ENCODE peak calls at places on chromosomes 7 and 10, in six cellular contexts. One of them, this sample, is unnamed.

GRCh38 chr7:45685619-45686240 is 111.6 kb downstream of the ADCY1 start:
- DNase-seq in Panc1: no peak
- DNase-seq in progenitor cell of endocrine pancreas: no peak
- DNase-seq in ACHN: no peak
- DNase-seq in NAMALWA: no peak
- DNase-seq in NCI-H1417: no peak
- DNase-seq in this sample: no peak

GRCh38 chr7:151740180-151740845 is 136.6 kb downstream of the PRKAG2 start:
- DNase-seq in Panc1: no peak
- DNase-seq in progenitor cell of endocrine pancreas: no peak
- DNase-seq in ACHN: no peak
- DNase-seq in NAMALWA: no peak
- DNase-seq in NCI-H1417: no peak
- DNase-seq in this sample: no peak

GRCh38 chr10:69087600-69088470 is at the start of gene SRGN:
- DNase-seq in progenitor cell of endocrine pancreas: no peak
- DNase-seq in NAMALWA: peak
- DNase-seq in Panc1: no peak
- DNase-seq in ACHN: no peak
- DNase-seq in NCI-H1417: no peak
- DNase-seq in this sample: no peak

GRCh38 chr10:124962421-124962820 is 20.5 kb downstream of the ZRANB1 start:
- DNase-seq in NAMALWA: no peak
- DNase-seq in ACHN: no peak
- DNase-seq in Panc1: no peak
- DNase-seq in NCI-H1417: no peak
- DNase-seq in progenitor cell of endocrine pancreas: no peak
- DNase-seq in this sample: no peak

GRCh38 chr10:114758331-114758730 is 63.2 kb upstream of the FHIP2A start:
- DNase-seq in NCI-H1417: no peak
- DNase-seq in ACHN: no peak
- DNase-seq in progenitor cell of endocrine pancreas: no peak
- DNase-seq in NAMALWA: no peak
- DNase-seq in Panc1: no peak
- DNase-seq in this sample: no peak

GRCh38 chr7:21753071-21753470 is 192.6 kb downstream of the CDCA7L start:
- DNase-seq in NCI-H1417: no peak
- DNase-seq in progenitor cell of endocrine pancreas: no peak
- DNase-seq in Panc1: no peak
- DNase-seq in ACHN: no peak
- DNase-seq in NAMALWA: no peak
- DNase-seq in this sample: no peak

GRCh38 chr10:70479626-70480253 is 1.2 kb downstream of the PALD1 start:
- DNase-seq in NCI-H1417: no peak
- DNase-seq in progenitor cell of endocrine pancreas: no peak
- DNase-seq in Panc1: no peak
- DNase-seq in NAMALWA: no peak
- DNase-seq in ACHN: no peak
- DNase-seq in this sample: no peak

GRCh38 chr10:43206391-43207235 is 60.3 kb downstream of the RASGEF1A start:
- DNase-seq in Panc1: no peak
- DNase-seq in NCI-H1417: no peak
- DNase-seq in ACHN: no peak
- DNase-seq in NAMALWA: no peak
- DNase-seq in progenitor cell of endocrine pancreas: peak
- DNase-seq in this sample: no peak

GRCh38 chr10:22712246-22712958 is 2.0 kb downstream of the PIP4K2A start:
- DNase-seq in progenitor cell of endocrine pancreas: no peak
- DNase-seq in Panc1: no peak
- DNase-seq in ACHN: no peak
- DNase-seq in NCI-H1417: no peak
- DNase-seq in NAMALWA: peak
- DNase-seq in this sample: no peak

GRCh38 chr10:61835069-61835908 is 66.2 kb upstream of the ARID5B start:
- DNase-seq in NCI-H1417: peak
- DNase-seq in Panc1: no peak
- DNase-seq in NAMALWA: peak
- DNase-seq in ACHN: peak
- DNase-seq in progenitor cell of endocrine pancreas: no peak
- DNase-seq in this sample: peak

GRCh38 chr7:28330384-28331070 is 81.8 kb upstream of the CREB5 start:
- DNase-seq in NCI-H1417: peak
- DNase-seq in Panc1: no peak
- DNase-seq in progenitor cell of endocrine pancreas: no peak
- DNase-seq in ACHN: no peak
- DNase-seq in NAMALWA: peak
- DNase-seq in this sample: no peak

GRCh38 chr10:133309720-133310398 is 1.1 kb downstream of the ZNF511 start:
- DNase-seq in Panc1: no peak
- DNase-seq in NAMALWA: no peak
- DNase-seq in ACHN: no peak
- DNase-seq in progenitor cell of endocrine pancreas: no peak
- DNase-seq in NCI-H1417: peak
- DNase-seq in this sample: no peak

GRCh38 chr10:1119501-1119900 is 63.3 kb downstream of the WDR37 start:
- DNase-seq in progenitor cell of endocrine pancreas: no peak
- DNase-seq in NCI-H1417: no peak
- DNase-seq in Panc1: no peak
- DNase-seq in NAMALWA: no peak
- DNase-seq in ACHN: no peak
- DNase-seq in this sample: no peak

GRCh38 chr10:61757525-61758397 is 95.0 kb downstream of the CABCOCO1 start:
- DNase-seq in ACHN: peak
- DNase-seq in NAMALWA: no peak
- DNase-seq in Panc1: no peak
- DNase-seq in NCI-H1417: no peak
- DNase-seq in progenitor cell of endocrine pancreas: no peak
- DNase-seq in this sample: no peak

GRCh38 chr7:130990178-130990832 is 256.3 kb upstream of the KLF14 start:
- DNase-seq in NCI-H1417: no peak
- DNase-seq in progenitor cell of endocrine pancreas: no peak
- DNase-seq in ACHN: no peak
- DNase-seq in Panc1: no peak
- DNase-seq in NAMALWA: no peak
- DNase-seq in this sample: no peak

GRCh38 chr10:121437596-121437995 is 160.6 kb downstream of the FGFR2 start:
- DNase-seq in progenitor cell of endocrine pancreas: no peak
- DNase-seq in NAMALWA: no peak
- DNase-seq in ACHN: no peak
- DNase-seq in NCI-H1417: no peak
- DNase-seq in Panc1: no peak
- DNase-seq in this sample: no peak

GRCh38 chr7:38512704-38513103 is 118.5 kb downstream of the AMPH start:
- DNase-seq in progenitor cell of endocrine pancreas: no peak
- DNase-seq in ACHN: no peak
- DNase-seq in Panc1: no peak
- DNase-seq in NAMALWA: no peak
- DNase-seq in NCI-H1417: no peak
- DNase-seq in this sample: no peak

GRCh38 chr7:130242198-130243014 is 24.3 kb upstream of the CPA2 start:
- DNase-seq in progenitor cell of endocrine pancreas: no peak
- DNase-seq in ACHN: peak
- DNase-seq in NAMALWA: peak
- DNase-seq in Panc1: peak
- DNase-seq in NCI-H1417: peak
- DNase-seq in this sample: peak

GRCh38 chr10:1432161-1432560 is 305.2 kb downstream of the ADARB2 start:
- DNase-seq in ACHN: no peak
- DNase-seq in NCI-H1417: no peak
- DNase-seq in NAMALWA: no peak
- DNase-seq in progenitor cell of endocrine pancreas: no peak
- DNase-seq in Panc1: no peak
- DNase-seq in this sample: no peak

This sample was measured in HEK293T.